ENCODE peak calls at places on chromosomes 12 and 14, in six cellular contexts. U is IMR-90, E is mesenchymal stem cell, F is mesendoderm, P is trophoblast cell, S is neuronal stem cell. V is an unnamed sample. For H3K4me1, the result is how much of the 10 kb centered on the place peaks cover.

GRCh38 chr14:54348923-54349615 is 47.7 kb upstream of the CDKN3 start:
- DNase-seq in U (peak), E (no peak), F (peak), P (no peak), S (no peak), V (no peak)

GRCh38 chr12:4649358-4649661 is 396 bp downstream of the NDUFA9 start:
- DNase-seq in U (no peak), E (no peak), F (no peak), P (no peak), S (no peak), V (no peak)

GRCh38 chr14:80108430-80108829 is 102.9 kb downstream of the DIO2 start:
- DNase-seq in U (no peak), E (no peak), F (no peak), P (no peak), S (no peak), V (no peak)

GRCh38 chr12:114476159-114476558 is 70.2 kb upstream of the TBX5 start:
- DNase-seq in U (peak), E (no peak), F (peak), P (peak), S (no peak), V (no peak)

GRCh38 chr12:89448526-89448925 is 76.1 kb downstream of the GALNT4 start:
- DNase-seq in U (no peak), E (no peak), F (no peak), P (no peak), S (no peak), V (no peak)

GRCh38 chr12:2553388-2554126 is 241.2 kb upstream of the FKBP4 start:
- DNase-seq in U (no peak), E (no peak), F (no peak), P (no peak), S (no peak), V (no peak)

GRCh38 chr14:39368261-39368959 is 63.8 kb downstream of the FBXO33 start:
- DNase-seq in U (peak), E (peak), F (peak), P (peak), S (peak), V (peak)

GRCh38 chr12:53737951-53738833 is 10.9 kb upstream of the CALCOCO1 start:
- DNase-seq in U (no peak), E (no peak), F (peak), P (peak), S (no peak), V (peak)

GRCh38 chr12:131372706-131373195 is 338.1 kb upstream of the SFSWAP start:
- DNase-seq in U (no peak), E (no peak), F (no peak), P (no peak), S (no peak), V (no peak)
- H3K18ac ChIP-seq in U (no peak), E (no peak), F (no peak), P (no peak), S (no peak), V (no peak)

GRCh38 chr12:32546272-32546671 is 132.8 kb upstream of the DNM1L start:
- DNase-seq in U (no peak), E (no peak), F (no peak), P (no peak), S (no peak), V (no peak)
- H3K4me1 ChIP-seq in U (under half), E (under half), F (under half), P (under half), S (under half), V (under half)

GRCh38 chr14:23551266-23552028 is at the start of gene ZFHX2:
- DNase-seq in U (peak), E (peak), F (peak), P (peak), S (peak), V (peak)
- H3K18ac ChIP-seq in U (no peak), E (no peak), F (peak), P (peak), S (peak), V (peak)

GRCh38 chr14:72616811-72617210 is 277.1 kb downstream of the DPF3 start:
- DNase-seq in U (no peak), E (no peak), F (no peak), P (no peak), S (no peak), V (no peak)

GRCh38 chr14:72617391-72618011 is 276.4 kb downstream of the DPF3 start:
- DNase-seq in U (no peak), E (no peak), F (peak), P (peak), S (peak), V (no peak)

GRCh38 chr14:72619071-72619710 is 274.7 kb downstream of the DPF3 start:
- DNase-seq in U (no peak), E (no peak), F (no peak), P (no peak), S (no peak), V (no peak)

GRCh38 chr14:72619881-72620280 is 274.0 kb downstream of the DPF3 start:
- DNase-seq in U (no peak), E (no peak), F (no peak), P (no peak), S (no peak), V (no peak)

GRCh38 chr14:72618424-72618823 is 275.5 kb downstream of the DPF3 start:
- DNase-seq in U (no peak), E (no peak), F (no peak), P (no peak), S (no peak), V (no peak)
- H3K4me1 ChIP-seq in U (under half), E (under half), F (under half), P (half or more), S (under half), V (under half)

GRCh38 chr12:96036765-96037455 is 1.5 kb upstream of the LTA4H start:
- DNase-seq in U (peak), E (no peak), F (no peak), P (no peak), S (no peak), V (no peak)

GRCh38 chr12:96033549-96034389 is 1.6 kb downstream of the LTA4H start:
- DNase-seq in U (no peak), E (no peak), F (no peak), P (no peak), S (no peak), V (no peak)

GRCh38 chr12:96040305-96041133 is 5.1 kb upstream of the LTA4H start:
- DNase-seq in U (no peak), E (no peak), F (peak), P (peak), S (no peak), V (no peak)

GRCh38 chr12:96035283-96036236 is at the start of gene LTA4H:
- DNase-seq in U (peak), E (peak), F (peak), P (peak), S (peak), V (peak)

DNA sequence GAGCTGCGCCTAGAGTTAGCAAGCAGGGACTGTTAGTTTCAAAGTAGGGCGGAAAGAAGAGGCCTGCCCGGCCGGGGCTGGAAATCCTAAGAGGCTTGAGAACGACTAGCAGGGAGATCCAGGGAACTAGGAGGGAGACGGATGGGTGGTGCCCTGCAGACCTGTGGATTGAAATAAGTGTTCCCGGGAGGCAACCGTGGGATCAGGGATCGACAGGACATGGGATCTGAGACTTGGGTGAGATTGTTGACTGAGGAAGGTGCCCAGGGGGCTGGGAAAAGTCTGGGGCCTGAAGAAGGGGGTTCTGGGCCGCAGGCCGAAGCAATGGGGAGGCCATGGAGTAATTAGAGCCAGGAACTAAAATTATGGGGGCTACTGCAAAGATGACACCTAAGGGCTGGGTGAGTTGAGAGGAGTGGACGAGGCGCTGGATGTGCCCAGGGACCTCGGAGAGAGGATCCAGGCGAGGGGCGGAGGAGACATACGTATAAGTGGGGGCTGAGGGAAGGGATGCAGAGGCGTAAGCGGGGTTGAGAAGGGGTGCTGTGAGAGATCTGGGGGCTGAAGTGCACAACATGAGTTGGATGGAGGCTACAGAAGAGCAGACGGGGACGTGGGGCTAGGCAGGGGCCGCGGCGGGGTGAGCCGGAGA is 630 bp downstream of the LTA4H start:
- DNase-seq in U (peak), E (peak), F (peak), P (peak), S (peak), V (peak)
- H3K18ac ChIP-seq in U (no peak), E (peak), F (peak), P (no peak), S (peak), V (no peak)

GRCh38 chr12:7859552-7859951 is 13.2 kb downstream of the SLC2A14 start:
- DNase-seq in U (peak), E (peak), F (peak), P (peak), S (no peak), V (no peak)

GRCh38 chr12:7856516-7856915 is 16.2 kb downstream of the SLC2A14 start:
- DNase-seq in U (peak), E (peak), F (peak), P (no peak), S (no peak), V (no peak)

GRCh38 chr12:7853557-7853956 is 19.2 kb downstream of the SLC2A14 start:
- DNase-seq in U (no peak), E (no peak), F (no peak), P (no peak), S (no peak), V (no peak)

GRCh38 chr12:7857916-7858315 is 14.8 kb downstream of the SLC2A14 start:
- DNase-seq in U (no peak), E (no peak), F (no peak), P (no peak), S (no peak), V (no peak)
- H3K4me1 ChIP-seq in U (under half), E (under half), F (under half), P (under half), S (under half), V (under half)

GRCh38 chr14:103108749-103109207 is 14.3 kb downstream of the EXOC3L4 start:
- DNase-seq in U (peak), E (peak), F (peak), P (peak), S (no peak), V (peak)

GRCh38 chr14:103107941-103108748 is 13.6 kb downstream of the EXOC3L4 start:
- DNase-seq in U (no peak), E (no peak), F (no peak), P (no peak), S (no peak), V (no peak)

GRCh38 chr14:103111297-103111981 is 11.8 kb upstream of the TNFAIP2 start:
- DNase-seq in U (no peak), E (no peak), F (no peak), P (no peak), S (no peak), V (no peak)

GRCh38 chr14:103110681-103111296 is 12.5 kb upstream of the TNFAIP2 start:
- DNase-seq in U (peak), E (no peak), F (no peak), P (peak), S (no peak), V (no peak)

GRCh38 chr14:103109789-103110415 is 13.4 kb upstream of the TNFAIP2 start:
- DNase-seq in U (peak), E (peak), F (peak), P (peak), S (no peak), V (peak)
- H3K18ac ChIP-seq in U (peak), E (peak), F (peak), P (peak), S (peak), V (no peak)

GRCh38 chr12:131794061-131794460 is 34.1 kb upstream of the MMP17 start:
- DNase-seq in U (no peak), E (no peak), F (no peak), P (no peak), S (no peak), V (no peak)
- H3K4me1 ChIP-seq in U (under half), E (under half), F (under half), P (under half), S (under half), V (under half)

GRCh38 chr14:34875031-34875922 is at the start of gene BAZ1A:
- DNase-seq in U (peak), E (peak), F (peak), P (peak), S (peak), V (peak)

GRCh38 chr14:34872822-34873590 is 2.2 kb downstream of the BAZ1A start:
- DNase-seq in U (peak), E (peak), F (no peak), P (peak), S (peak), V (peak)

GRCh38 chr14:34874386-34875030 is 652 bp downstream of the BAZ1A start:
- DNase-seq in U (peak), E (peak), F (peak), P (peak), S (peak), V (peak)

GRCh38 chr14:34873591-34874385 is 1.4 kb downstream of the BAZ1A start:
- DNase-seq in U (no peak), E (peak), F (peak), P (peak), S (peak), V (peak)
- H3K18ac ChIP-seq in U (peak), E (peak), F (peak), P (peak), S (peak), V (peak)

V was measured in H9.